ENCODE peak calls at places on chromosomes 6 and 20, in eight cellular contexts. One of them, this sample, is unnamed.

GRCh38 chr20:45290677-45291355 is 15.8 kb upstream of the RBPJL start:
- DNase-seq in HCT116: peak; percentile 41
- DNase-seq in body of pancreas: peak; percentile 94
- DNase-seq in esophagus muscularis mucosa: no peak
- DNase-seq in neural progenitor cell: peak; percentile 84
- DNase-seq in ascending aorta: peak; percentile 24
- DNase-seq in uterus: peak; percentile 47
- DNase-seq in foreskin fibroblast: peak; percentile 56
- DNase-seq in this sample: no peak

GRCh38 chr6:118667988-118668387 is 16.6 kb upstream of the CEP85L start:
- DNase-seq in neural progenitor cell: no peak
- DNase-seq in uterus: no peak
- DNase-seq in HCT116: no peak
- DNase-seq in foreskin fibroblast: no peak
- DNase-seq in body of pancreas: no peak
- DNase-seq in esophagus muscularis mucosa: no peak
- DNase-seq in ascending aorta: no peak
- DNase-seq in this sample: no peak

GRCh38 chr6:53424976-53425718 is 76.4 kb upstream of the ELOVL5 start:
- DNase-seq in neural progenitor cell: no peak
- DNase-seq in ascending aorta: no peak
- DNase-seq in foreskin fibroblast: no peak
- DNase-seq in uterus: no peak
- DNase-seq in esophagus muscularis mucosa: no peak
- DNase-seq in HCT116: no peak
- DNase-seq in body of pancreas: no peak
- DNase-seq in this sample: no peak

GRCh38 chr6:31178143-31179041 is 7.9 kb upstream of the POU5F1 start:
- DNase-seq in ascending aorta: no peak
- DNase-seq in body of pancreas: no peak
- DNase-seq in foreskin fibroblast: no peak
- DNase-seq in HCT116: no peak
- DNase-seq in uterus: no peak
- DNase-seq in neural progenitor cell: no peak
- DNase-seq in esophagus muscularis mucosa: no peak
- DNase-seq in this sample: no peak

GRCh38 chr6:35044145-35044745 is 96.9 kb downstream of the TCP11 start:
- DNase-seq in ascending aorta: no peak
- DNase-seq in esophagus muscularis mucosa: no peak
- DNase-seq in body of pancreas: peak; percentile 52
- DNase-seq in uterus: no peak
- DNase-seq in HCT116: no peak
- DNase-seq in neural progenitor cell: peak; percentile 67
- DNase-seq in foreskin fibroblast: no peak
- DNase-seq in this sample: no peak

GRCh38 chr6:150666071-150666470 is 66.4 kb downstream of the PLEKHG1 start:
- DNase-seq in ascending aorta: no peak
- DNase-seq in esophagus muscularis mucosa: no peak
- DNase-seq in HCT116: no peak
- DNase-seq in body of pancreas: peak; percentile 39
- DNase-seq in foreskin fibroblast: no peak
- DNase-seq in neural progenitor cell: no peak
- DNase-seq in uterus: no peak
- DNase-seq in this sample: peak; percentile 68

GRCh38 chr6:33620584-33621395 is at the start of gene ITPR3:
- DNase-seq in foreskin fibroblast: no peak
- DNase-seq in ascending aorta: no peak
- DNase-seq in neural progenitor cell: peak; percentile 57
- DNase-seq in HCT116: peak; percentile 37
- DNase-seq in esophagus muscularis mucosa: no peak
- DNase-seq in body of pancreas: peak; percentile 72
- DNase-seq in uterus: no peak
- DNase-seq in this sample: no peak

GRCh38 chr6:99426454-99426762 is 1.3 kb upstream of the PNISR start:
- DNase-seq in HCT116: no peak
- DNase-seq in neural progenitor cell: no peak
- DNase-seq in uterus: no peak
- DNase-seq in body of pancreas: no peak
- DNase-seq in foreskin fibroblast: no peak
- DNase-seq in esophagus muscularis mucosa: no peak
- DNase-seq in ascending aorta: no peak
- DNase-seq in this sample: no peak

GRCh38 chr6:37459981-37460800 is 27.2 kb downstream of the CMTR1 start:
- DNase-seq in neural progenitor cell: peak; percentile 81
- DNase-seq in ascending aorta: no peak
- DNase-seq in uterus: no peak
- DNase-seq in foreskin fibroblast: no peak
- DNase-seq in esophagus muscularis mucosa: no peak
- DNase-seq in body of pancreas: no peak
- DNase-seq in HCT116: no peak
- DNase-seq in this sample: no peak

GRCh38 chr6:45423111-45423900 is 45.6 kb upstream of the SUPT3H start:
- DNase-seq in uterus: no peak
- DNase-seq in esophagus muscularis mucosa: no peak
- DNase-seq in HCT116: no peak
- DNase-seq in foreskin fibroblast: peak; percentile 42
- DNase-seq in ascending aorta: no peak
- DNase-seq in neural progenitor cell: peak; percentile 65
- DNase-seq in body of pancreas: peak; percentile 19
- DNase-seq in this sample: no peak

GRCh38 chr20:32510120-32510600 is 75.0 kb downstream of the NOL4L start:
- DNase-seq in body of pancreas: peak; percentile 26
- DNase-seq in esophagus muscularis mucosa: no peak
- DNase-seq in neural progenitor cell: no peak
- DNase-seq in foreskin fibroblast: no peak
- DNase-seq in HCT116: no peak
- DNase-seq in uterus: no peak
- DNase-seq in ascending aorta: no peak
- DNase-seq in this sample: no peak
- H3K4me3 ChIP-seq in body of pancreas: no peak overlapping the region
- H3K4me3 ChIP-seq in esophagus muscularis mucosa: no peak overlapping the region
- H3K4me3 ChIP-seq in neural progenitor cell: no peak overlapping the region
- H3K4me3 ChIP-seq in foreskin fibroblast: no peak overlapping the region
- H3K4me3 ChIP-seq in HCT116: no peak overlapping the region
- H3K4me3 ChIP-seq in uterus: no peak overlapping the region
- H3K4me3 ChIP-seq in ascending aorta: no peak overlapping the region
- H3K4me3 ChIP-seq in this sample: no peak overlapping the region

DNA sequence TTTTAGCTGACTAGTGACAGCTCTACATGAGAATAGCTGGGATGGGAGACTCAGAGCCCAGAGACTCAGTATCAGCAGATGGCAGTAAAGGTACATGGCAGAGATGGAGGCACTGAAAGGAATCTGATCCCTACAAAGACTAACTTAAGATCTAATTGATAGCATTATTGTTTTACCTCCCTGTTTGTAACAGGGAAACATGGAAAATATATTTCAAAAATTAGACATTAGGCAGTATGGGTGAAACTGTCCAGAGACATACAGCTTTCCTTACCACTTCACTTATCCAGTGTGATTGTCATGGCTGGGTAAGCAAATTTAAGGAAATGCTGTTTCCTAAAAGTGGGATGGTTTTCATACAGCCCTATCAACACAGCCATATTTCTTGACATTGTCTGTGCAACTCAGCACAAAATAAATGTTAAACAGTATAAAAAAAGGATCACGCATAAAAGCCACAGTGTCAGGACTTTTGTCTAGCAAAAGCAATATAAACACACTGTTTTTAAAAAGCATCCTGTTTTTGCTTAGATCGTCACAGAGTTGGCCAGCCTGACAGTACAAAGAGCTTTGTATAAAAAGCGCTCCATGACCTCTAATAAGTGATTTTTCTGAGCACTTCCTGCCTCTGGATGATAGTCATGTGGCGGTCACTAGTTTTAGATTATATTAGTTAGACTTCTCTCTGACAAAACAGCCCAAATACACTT is 376.9 kb downstream of the PHF3 start:
- DNase-seq in body of pancreas: no peak
- DNase-seq in ascending aorta: no peak
- DNase-seq in uterus: no peak
- DNase-seq in foreskin fibroblast: no peak
- DNase-seq in esophagus muscularis mucosa: no peak
- DNase-seq in HCT116: no peak
- DNase-seq in neural progenitor cell: peak; percentile 73
- DNase-seq in this sample: no peak
- TF ChIP-seq CTCF in body of pancreas: peak; percentile 17
- TF ChIP-seq CTCF in ascending aorta: no peak
- TF ChIP-seq CTCF in uterus: peak; percentile 46
- TF ChIP-seq CTCF in foreskin fibroblast: no peak
- TF ChIP-seq CTCF in esophagus muscularis mucosa: peak; percentile 29
- TF ChIP-seq CTCF in HCT116: peak; percentile 30
- TF ChIP-seq CTCF in neural progenitor cell: peak; percentile 85
- TF ChIP-seq CTCF in this sample: no peak

GRCh38 chr6:143349530-143349929 is 101.0 kb downstream of the ADAT2 start:
- DNase-seq in ascending aorta: no peak
- DNase-seq in esophagus muscularis mucosa: no peak
- DNase-seq in uterus: no peak
- DNase-seq in foreskin fibroblast: no peak
- DNase-seq in HCT116: no peak
- DNase-seq in body of pancreas: no peak
- DNase-seq in neural progenitor cell: no peak
- DNase-seq in this sample: no peak
- H3K4me3 ChIP-seq in ascending aorta: no peak overlapping the region
- H3K4me3 ChIP-seq in esophagus muscularis mucosa: no peak overlapping the region
- H3K4me3 ChIP-seq in uterus: no peak overlapping the region
- H3K4me3 ChIP-seq in foreskin fibroblast: no peak overlapping the region
- H3K4me3 ChIP-seq in HCT116: no peak overlapping the region
- H3K4me3 ChIP-seq in body of pancreas: no peak overlapping the region
- H3K4me3 ChIP-seq in neural progenitor cell: no peak overlapping the region
- H3K4me3 ChIP-seq in this sample: no peak overlapping the region

GRCh38 chr6:166999145-166999844 is at the start of gene CEP43:
- DNase-seq in esophagus muscularis mucosa: peak; percentile 97
- DNase-seq in ascending aorta: peak; percentile 77
- DNase-seq in uterus: peak; percentile 94
- DNase-seq in HCT116: peak; percentile 88
- DNase-seq in neural progenitor cell: peak; percentile 99
- DNase-seq in body of pancreas: peak; percentile 96
- DNase-seq in foreskin fibroblast: peak; percentile 95
- DNase-seq in this sample: peak; percentile 79

GRCh38 chr6:166997348-166997747 is 1.8 kb upstream of the CEP43 start:
- DNase-seq in HCT116: no peak
- DNase-seq in foreskin fibroblast: no peak
- DNase-seq in neural progenitor cell: no peak
- DNase-seq in ascending aorta: no peak
- DNase-seq in esophagus muscularis mucosa: no peak
- DNase-seq in body of pancreas: no peak
- DNase-seq in uterus: no peak
- DNase-seq in this sample: no peak

GRCh38 chr6:166996406-166996805 is 2.8 kb upstream of the CEP43 start:
- DNase-seq in esophagus muscularis mucosa: peak; percentile 19
- DNase-seq in ascending aorta: no peak
- DNase-seq in neural progenitor cell: no peak
- DNase-seq in uterus: no peak
- DNase-seq in body of pancreas: no peak
- DNase-seq in HCT116: no peak
- DNase-seq in foreskin fibroblast: no peak
- DNase-seq in this sample: no peak

GRCh38 chr6:166998256-166999144 is 697 bp upstream of the CEP43 start:
- DNase-seq in neural progenitor cell: peak; percentile 49
- DNase-seq in esophagus muscularis mucosa: peak; percentile 91
- DNase-seq in ascending aorta: no peak
- DNase-seq in uterus: peak; percentile 22
- DNase-seq in foreskin fibroblast: no peak
- DNase-seq in HCT116: no peak
- DNase-seq in body of pancreas: peak; percentile 20
- DNase-seq in this sample: no peak

GRCh38 chr6:166997768-166998255 is 1.4 kb upstream of the CEP43 start:
- DNase-seq in neural progenitor cell: peak; percentile 81
- DNase-seq in esophagus muscularis mucosa: peak; percentile 92
- DNase-seq in ascending aorta: no peak
- DNase-seq in HCT116: peak; percentile 62
- DNase-seq in body of pancreas: peak; percentile 69
- DNase-seq in uterus: peak; percentile 30
- DNase-seq in foreskin fibroblast: peak; percentile 72
- DNase-seq in this sample: peak; percentile 48
- TF ChIP-seq CTCF in neural progenitor cell: peak; percentile 50
- TF ChIP-seq CTCF in esophagus muscularis mucosa: peak; percentile 8
- TF ChIP-seq CTCF in ascending aorta: peak; percentile 6
- TF ChIP-seq CTCF in HCT116: peak; percentile 61
- TF ChIP-seq CTCF in body of pancreas: peak; percentile 37
- TF ChIP-seq CTCF in uterus: peak; percentile 25
- TF ChIP-seq CTCF in foreskin fibroblast: peak; percentile 63
- TF ChIP-seq CTCF in this sample: peak; percentile 55

GRCh38 chr6:137200288-137200687 is 18.9 kb downstream of the IFNGR1 start:
- DNase-seq in foreskin fibroblast: no peak
- DNase-seq in HCT116: no peak
- DNase-seq in ascending aorta: no peak
- DNase-seq in uterus: no peak
- DNase-seq in neural progenitor cell: no peak
- DNase-seq in body of pancreas: no peak
- DNase-seq in esophagus muscularis mucosa: no peak
- DNase-seq in this sample: no peak
- H3K4me3 ChIP-seq in foreskin fibroblast: no peak overlapping the region
- H3K4me3 ChIP-seq in HCT116: no peak overlapping the region
- H3K4me3 ChIP-seq in ascending aorta: no peak overlapping the region
- H3K4me3 ChIP-seq in uterus: no peak overlapping the region
- H3K4me3 ChIP-seq in neural progenitor cell: no peak overlapping the region
- H3K4me3 ChIP-seq in body of pancreas: no peak overlapping the region
- H3K4me3 ChIP-seq in esophagus muscularis mucosa: no peak overlapping the region
- H3K4me3 ChIP-seq in this sample: no peak overlapping the region

DNA sequence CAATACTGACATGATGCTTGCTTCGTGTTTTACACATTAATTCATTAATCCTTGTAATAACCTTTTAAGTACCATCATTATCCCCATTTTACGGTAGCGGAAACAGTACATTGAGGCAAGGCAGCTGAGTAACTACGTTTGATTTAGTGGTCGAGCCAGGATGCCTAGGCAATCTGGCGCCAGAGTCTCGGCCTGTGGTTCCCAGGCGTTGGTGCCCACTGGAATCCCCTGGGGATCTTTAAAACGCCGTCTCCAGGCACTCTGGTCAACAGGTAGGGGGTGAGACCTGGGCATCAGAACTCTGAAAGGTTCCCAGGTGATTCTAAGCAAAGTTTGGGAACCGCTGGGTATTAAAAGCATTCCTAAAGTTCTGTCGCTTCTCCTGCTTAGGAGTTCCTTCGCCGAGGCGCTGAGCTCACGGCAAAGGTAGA is 998 bp downstream of the DTNBP1 start:
- DNase-seq in body of pancreas: no peak
- DNase-seq in HCT116: no peak
- DNase-seq in uterus: no peak
- DNase-seq in ascending aorta: no peak
- DNase-seq in foreskin fibroblast: no peak
- DNase-seq in esophagus muscularis mucosa: no peak
- DNase-seq in neural progenitor cell: no peak
- DNase-seq in this sample: no peak
- TF ChIP-seq CTCF in body of pancreas: no peak
- TF ChIP-seq CTCF in HCT116: no peak
- TF ChIP-seq CTCF in uterus: no peak
- TF ChIP-seq CTCF in ascending aorta: no peak
- TF ChIP-seq CTCF in foreskin fibroblast: no peak
- TF ChIP-seq CTCF in esophagus muscularis mucosa: no peak
- TF ChIP-seq CTCF in neural progenitor cell: no peak
- TF ChIP-seq CTCF in this sample: no peak

GRCh38 chr20:35490736-35491181 is 35.4 kb downstream of the CEP250 start:
- DNase-seq in neural progenitor cell: no peak
- DNase-seq in esophagus muscularis mucosa: no peak
- DNase-seq in ascending aorta: no peak
- DNase-seq in uterus: no peak
- DNase-seq in foreskin fibroblast: no peak
- DNase-seq in body of pancreas: peak; percentile 13
- DNase-seq in HCT116: no peak
- DNase-seq in this sample: no peak
- H3K4me3 ChIP-seq in neural progenitor cell: no peak overlapping the region
- H3K4me3 ChIP-seq in esophagus muscularis mucosa: peak overlapping the region; percentile 36
- H3K4me3 ChIP-seq in ascending aorta: peak overlapping the region; percentile 15
- H3K4me3 ChIP-seq in uterus: no peak overlapping the region
- H3K4me3 ChIP-seq in foreskin fibroblast: no peak overlapping the region
- H3K4me3 ChIP-seq in body of pancreas: no peak overlapping the region
- H3K4me3 ChIP-seq in HCT116: no peak overlapping the region
- H3K4me3 ChIP-seq in this sample: no peak overlapping the region

This sample was measured in HFF-Myc.